ENCODE peak calls at places on chromosomes 11 and 22, in four cellular contexts. K, P, J and Z are unnamed samples. For H3K36me3, the result is how much of the 10 kb centered on the place peaks cover.

GRCh38 chr11:116384876-116385275 is 387.9 kb downstream of the BUD13 start:
- DNase-seq in K (no peak), P (no peak), J (no peak), Z (no peak)

GRCh38 chr22:31090217-31091085 is 9.3 kb downstream of the SMTN start:
- DNase-seq in K (no peak), P (no peak), J (no peak), Z (no peak)

GRCh38 chr11:134751825-134752224 is 339.8 kb upstream of the B3GAT1 start:
- DNase-seq in K (no peak), P (no peak), J (no peak), Z (no peak)

GRCh38 chr11:44747836-44748235 is 21.1 kb downstream of the TSPAN18 start:
- DNase-seq in K (no peak), P (no peak), J (no peak), Z (no peak)

GRCh38 chr11:43924112-43924855 is 18.2 kb upstream of the C11orf96 start:
- DNase-seq in K (no peak), P (no peak), J (no peak), Z (no peak)

GRCh38 chr11:82546556-82547162 is 187.0 kb downstream of the FAM181B start:
- DNase-seq in K (no peak), P (no peak), J (no peak), Z (no peak)

GRCh38 chr11:8649361-8649760 is 33.1 kb downstream of the TRIM66 start:
- DNase-seq in K (no peak), P (no peak), J (no peak), Z (no peak)

GRCh38 chr11:12859872-12860657 is 149.1 kb upstream of the RASSF10 start:
- DNase-seq in K (no peak), P (no peak), J (no peak), Z (no peak)

GRCh38 chr11:47469411-47470179 is 20.7 kb upstream of the RAPSN start:
- DNase-seq in K (no peak), P (no peak), J (no peak), Z (no peak)

GRCh38 chr22:29569011-29569678 is 11.8 kb downstream of the NIPSNAP1 start:
- DNase-seq in K (no peak), P (no peak), J (no peak), Z (no peak)

GRCh38 chr22:37680191-37680851 is 4.9 kb downstream of the LGALS1 start:
- DNase-seq in K (no peak), P (no peak), J (no peak), Z (no peak)

GRCh38 chr22:23394525-23395326 is 185.4 kb downstream of the IGLL1 start:
- DNase-seq in K (no peak), P (no peak), J (peak), Z (no peak)

GRCh38 chr11:62547691-62548281 is 1.2 kb upstream of the AHNAK start:
- DNase-seq in K (peak), P (no peak), J (no peak), Z (no peak)

GRCh38 chr22:43114958-43115357 is 4.4 kb downstream of the BIK start:
- DNase-seq in K (no peak), P (no peak), J (no peak), Z (no peak)

GRCh38 chr11:10302294-10302743 is 2.6 kb upstream of the ADM start:
- DNase-seq in K (no peak), P (no peak), J (no peak), Z (peak)

GRCh38 chr11:94132152-94132558 is 3.5 kb downstream of the PANX1 start:
- DNase-seq in K (no peak), P (no peak), J (no peak), Z (no peak)

GRCh38 chr11:88399171-88399570 is 61.6 kb upstream of the CTSC start:
- DNase-seq in K (no peak), P (no peak), J (no peak), Z (no peak)

GRCh38 chr22:48234011-48234410 is 1471.6 kb downstream of the TBC1D22A start:
- DNase-seq in K (no peak), P (no peak), J (no peak), Z (no peak)

GRCh38 chr22:30413745-30414524 is 11.6 kb upstream of the MTFP1 start:
- DNase-seq in K (no peak), P (no peak), J (no peak), Z (no peak)

GRCh38 chr22:23533771-23534191 is 46.3 kb downstream of the IGLL1 start:
- DNase-seq in K (peak), P (no peak), J (no peak), Z (no peak)

GRCh38 chr11:12232819-12233601 is 122.6 kb downstream of the MICAL2 start:
- DNase-seq in K (no peak), P (no peak), J (no peak), Z (no peak)

GRCh38 chr11:73072935-73073481 is 69.1 kb downstream of the FCHSD2 start:
- DNase-seq in K (no peak), P (peak), J (no peak), Z (no peak)

GRCh38 chr22:28989035-28989464 is 72.6 kb downstream of the C22orf31 start:
- DNase-seq in K (no peak), P (no peak), J (no peak), Z (no peak)

GRCh38 chr11:111569476-111569875 is 29.0 kb downstream of the LAYN start:
- DNase-seq in K (no peak), P (no peak), J (no peak), Z (no peak)

GRCh38 chr11:117456027-117456720 is 128.5 kb downstream of the CEP164 start:
- DNase-seq in K (no peak), P (peak), J (no peak), Z (no peak)

GRCh38 chr11:117574551-117574950 is 222.5 kb downstream of the DSCAML1 start:
- DNase-seq in K (no peak), P (no peak), J (peak), Z (no peak)

GRCh38 chr22:23534201-23534850 is 45.8 kb downstream of the IGLL1 start:
- DNase-seq in K (peak), P (no peak), J (peak), Z (no peak)

GRCh38 chr22:25111579-25112517 is 87.8 kb upstream of the CRYBB3 start:
- DNase-seq in K (peak), P (no peak), J (no peak), Z (peak)

GRCh38 chr22:39738746-39739145 is 154.8 kb downstream of the ENTHD1 start:
- DNase-seq in K (no peak), P (no peak), J (no peak), Z (no peak)

GRCh38 chr11:2300936-2301630 is 635 bp downstream of the C11orf21 start:
- DNase-seq in K (no peak), P (peak), J (peak), Z (peak)

GRCh38 chr22:29269731-29270474 is 1.8 kb downstream of the EWSR1 start:
- DNase-seq in K (no peak), P (peak), J (no peak), Z (no peak)

GRCh38 chr22:19853879-19854777 is 546 bp downstream of the GNB1L start:
- DNase-seq in K (no peak), P (peak), J (peak), Z (no peak)

GRCh38 chr11:120363436-120363835 is 27.2 kb downstream of the ARHGEF12 start:
- DNase-seq in K (no peak), P (no peak), J (no peak), Z (no peak)

GRCh38 chr22:39946571-39947407 is 13.4 kb upstream of the TMA7B start:
- DNase-seq in K (no peak), P (no peak), J (no peak), Z (no peak)

GRCh38 chr22:22506736-22507135 is 1.8 kb downstream of the ZNF280B start:
- DNase-seq in K (no peak), P (no peak), J (no peak), Z (no peak)

DNA sequence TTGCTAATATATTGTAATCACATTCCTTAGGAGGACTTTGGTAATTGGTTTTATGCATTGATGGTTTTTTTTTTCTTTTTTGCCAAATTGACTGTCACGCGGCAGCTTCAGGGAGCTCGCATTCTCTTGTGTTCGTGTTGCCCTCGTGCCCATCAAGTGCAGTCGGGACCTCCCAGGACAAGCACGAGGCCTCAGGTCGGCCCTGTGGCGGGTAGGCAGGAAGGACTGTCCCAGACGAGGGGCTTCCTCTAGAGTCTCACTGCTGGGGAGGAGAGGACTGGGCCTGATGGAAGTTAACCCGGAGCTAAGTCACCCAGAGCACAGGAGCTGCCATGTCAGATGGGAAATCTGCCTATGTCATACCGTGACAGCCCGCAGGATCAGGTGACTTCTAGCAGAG is 37.0 kb downstream of the CTTN start:
- DNase-seq in K (no peak), P (no peak), J (no peak), Z (no peak)
- H3K36me3 ChIP-seq in K (half or more), P (under half), J (half or more), Z (half or more)

DNA sequence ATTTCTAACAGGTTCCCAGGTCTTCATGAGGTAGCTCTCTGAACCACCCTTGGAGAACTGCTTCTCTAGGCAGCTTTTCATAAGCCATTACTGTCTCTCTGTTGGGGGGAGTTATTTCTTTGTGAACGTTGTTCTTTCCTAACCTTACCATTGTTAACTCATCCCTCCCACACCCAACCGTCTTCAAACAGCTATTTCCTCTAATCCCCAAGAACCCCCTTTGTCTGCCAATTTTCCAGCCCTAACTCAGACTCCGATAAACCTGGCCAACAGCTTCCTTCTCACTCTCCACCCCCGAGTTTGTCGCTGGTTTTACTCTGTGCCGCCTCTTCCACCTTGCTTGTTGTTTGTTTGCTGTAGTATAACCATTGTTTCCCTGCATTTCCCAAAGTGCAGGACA is 131.5 kb downstream of the CCDC34 start:
- DNase-seq in K (no peak), P (no peak), J (no peak), Z (peak)
- H3K4me3 ChIP-seq in K (no peak), P (no peak), J (no peak), Z (no peak)

GRCh38 chr11:121582296-121582695 is 129.5 kb upstream of the SORL1-AS1 start:
- DNase-seq in K (no peak), P (peak), J (no peak), Z (no peak)
- H3K36me3 ChIP-seq in K (under half), P (half or more), J (under half), Z (under half)

GRCh38 chr11:65426839-65427690 is 4.5 kb downstream of the NEAT1 start:
- DNase-seq in K (no peak), P (peak), J (peak), Z (peak)
- H3K4me3 ChIP-seq in K (peak), P (peak), J (peak), Z (peak)